ENCODE peak calls at places on chromosomes 12 and 14, in seven cellular contexts. One of them, this sample, is unnamed.
A peak's percentile ranks its signal among the peaks of the same experiment; 100 is the strongest.

GRCh38 chr14:104206281-104206904 is 68.0 kb downstream of the KIF26A start:
- DNase-seq in breast epithelium: no peak
- DNase-seq in activated naive CD8-positive, alpha-beta T cell treated with anti-CD3 and anti-CD28 coated beads, Interleukin-2, amount 10 ng/mL, durations not matched to agents 7 days and 5 days: no peak
- DNase-seq in LHCN-M2: no peak
- DNase-seq in MM.1S: no peak
- DNase-seq in endodermal cell: peak; percentile 78
- DNase-seq in mesendoderm: peak; percentile 46
- DNase-seq in this sample: no peak

GRCh38 chr14:105711841-105712460 is 185.6 kb downstream of the TMEM121 start:
- DNase-seq in breast epithelium: no peak
- DNase-seq in activated naive CD8-positive, alpha-beta T cell treated with anti-CD3 and anti-CD28 coated beads, Interleukin-2, amount 10 ng/mL, durations not matched to agents 7 days and 5 days: peak; percentile 41
- DNase-seq in LHCN-M2: no peak
- DNase-seq in mesendoderm: no peak
- DNase-seq in endodermal cell: peak; percentile 10
- DNase-seq in MM.1S: no peak
- DNase-seq in this sample: no peak

GRCh38 chr12:116495260-116495659 is 63.9 kb upstream of the MAP1LC3B2 start:
- DNase-seq in LHCN-M2: peak; percentile 54
- DNase-seq in activated naive CD8-positive, alpha-beta T cell treated with anti-CD3 and anti-CD28 coated beads, Interleukin-2, amount 10 ng/mL, durations not matched to agents 7 days and 5 days: no peak
- DNase-seq in breast epithelium: peak; percentile 91
- DNase-seq in mesendoderm: peak; percentile 93
- DNase-seq in endodermal cell: peak; percentile 82
- DNase-seq in MM.1S: no peak
- DNase-seq in this sample: peak; percentile 91

GRCh38 chr12:11055306-11055705 is 6.8 kb downstream of the TAS2R46 start:
- DNase-seq in LHCN-M2: no peak
- DNase-seq in breast epithelium: no peak
- DNase-seq in mesendoderm: no peak
- DNase-seq in endodermal cell: no peak
- DNase-seq in MM.1S: no peak
- DNase-seq in activated naive CD8-positive, alpha-beta T cell treated with anti-CD3 and anti-CD28 coated beads, Interleukin-2, amount 10 ng/mL, durations not matched to agents 7 days and 5 days: no peak
- DNase-seq in this sample: no peak

GRCh38 chr12:119683413-119683812 is 15.5 kb downstream of the PRKAB1 start:
- DNase-seq in LHCN-M2: peak; percentile 43
- DNase-seq in endodermal cell: no peak
- DNase-seq in mesendoderm: no peak
- DNase-seq in MM.1S: no peak
- DNase-seq in activated naive CD8-positive, alpha-beta T cell treated with anti-CD3 and anti-CD28 coated beads, Interleukin-2, amount 10 ng/mL, durations not matched to agents 7 days and 5 days: no peak
- DNase-seq in breast epithelium: no peak
- DNase-seq in this sample: no peak

GRCh38 chr12:102874819-102875218 is 42.2 kb downstream of the PAH start:
- DNase-seq in mesendoderm: no peak
- DNase-seq in MM.1S: no peak
- DNase-seq in activated naive CD8-positive, alpha-beta T cell treated with anti-CD3 and anti-CD28 coated beads, Interleukin-2, amount 10 ng/mL, durations not matched to agents 7 days and 5 days: no peak
- DNase-seq in breast epithelium: no peak
- DNase-seq in endodermal cell: no peak
- DNase-seq in LHCN-M2: no peak
- DNase-seq in this sample: no peak

GRCh38 chr12:31217356-31218130 is 108.4 kb downstream of the SINHCAF start:
- DNase-seq in LHCN-M2: no peak
- DNase-seq in MM.1S: no peak
- DNase-seq in activated naive CD8-positive, alpha-beta T cell treated with anti-CD3 and anti-CD28 coated beads, Interleukin-2, amount 10 ng/mL, durations not matched to agents 7 days and 5 days: no peak
- DNase-seq in endodermal cell: peak; percentile 76
- DNase-seq in mesendoderm: no peak
- DNase-seq in breast epithelium: no peak
- DNase-seq in this sample: no peak

GRCh38 chr14:65098586-65098985 is 3.7 kb downstream of the MAX start:
- DNase-seq in mesendoderm: no peak
- DNase-seq in activated naive CD8-positive, alpha-beta T cell treated with anti-CD3 and anti-CD28 coated beads, Interleukin-2, amount 10 ng/mL, durations not matched to agents 7 days and 5 days: no peak
- DNase-seq in endodermal cell: no peak
- DNase-seq in MM.1S: peak; percentile 47
- DNase-seq in LHCN-M2: no peak
- DNase-seq in breast epithelium: no peak
- DNase-seq in this sample: no peak

GRCh38 chr14:90557516-90557915 is 160.7 kb downstream of the CALM1 start:
- DNase-seq in MM.1S: no peak
- DNase-seq in breast epithelium: no peak
- DNase-seq in mesendoderm: no peak
- DNase-seq in endodermal cell: no peak
- DNase-seq in activated naive CD8-positive, alpha-beta T cell treated with anti-CD3 and anti-CD28 coated beads, Interleukin-2, amount 10 ng/mL, durations not matched to agents 7 days and 5 days: no peak
- DNase-seq in LHCN-M2: no peak
- DNase-seq in this sample: no peak

GRCh38 chr12:712172-712863 is 40.1 kb upstream of the WNK1 start:
- DNase-seq in LHCN-M2: peak; percentile 83
- DNase-seq in activated naive CD8-positive, alpha-beta T cell treated with anti-CD3 and anti-CD28 coated beads, Interleukin-2, amount 10 ng/mL, durations not matched to agents 7 days and 5 days: no peak
- DNase-seq in breast epithelium: no peak
- DNase-seq in mesendoderm: peak; percentile 31
- DNase-seq in endodermal cell: no peak
- DNase-seq in MM.1S: peak; percentile 40
- DNase-seq in this sample: peak; percentile 69

GRCh38 chr12:32344047-32344446 is 55.3 kb upstream of the FGD4 start:
- DNase-seq in LHCN-M2: no peak
- DNase-seq in endodermal cell: peak; percentile 78
- DNase-seq in mesendoderm: peak; percentile 56
- DNase-seq in breast epithelium: no peak
- DNase-seq in MM.1S: no peak
- DNase-seq in activated naive CD8-positive, alpha-beta T cell treated with anti-CD3 and anti-CD28 coated beads, Interleukin-2, amount 10 ng/mL, durations not matched to agents 7 days and 5 days: no peak
- DNase-seq in this sample: no peak

GRCh38 chr14:66503532-66503931 is 4.4 kb upstream of the GPHN start:
- DNase-seq in mesendoderm: no peak
- DNase-seq in LHCN-M2: no peak
- DNase-seq in breast epithelium: no peak
- DNase-seq in activated naive CD8-positive, alpha-beta T cell treated with anti-CD3 and anti-CD28 coated beads, Interleukin-2, amount 10 ng/mL, durations not matched to agents 7 days and 5 days: no peak
- DNase-seq in MM.1S: no peak
- DNase-seq in endodermal cell: no peak
- DNase-seq in this sample: peak; percentile 14

GRCh38 chr12:55982319-55982936 is 8.6 kb downstream of the RAB5B start:
- DNase-seq in LHCN-M2: no peak
- DNase-seq in endodermal cell: no peak
- DNase-seq in mesendoderm: no peak
- DNase-seq in activated naive CD8-positive, alpha-beta T cell treated with anti-CD3 and anti-CD28 coated beads, Interleukin-2, amount 10 ng/mL, durations not matched to agents 7 days and 5 days: no peak
- DNase-seq in MM.1S: no peak
- DNase-seq in breast epithelium: no peak
- DNase-seq in this sample: no peak

GRCh38 chr14:100590726-100591452 is 3.7 kb upstream of the BEGAIN start:
- DNase-seq in breast epithelium: no peak
- DNase-seq in MM.1S: no peak
- DNase-seq in endodermal cell: peak; percentile 33
- DNase-seq in activated naive CD8-positive, alpha-beta T cell treated with anti-CD3 and anti-CD28 coated beads, Interleukin-2, amount 10 ng/mL, durations not matched to agents 7 days and 5 days: peak; percentile 22
- DNase-seq in mesendoderm: no peak
- DNase-seq in LHCN-M2: no peak
- DNase-seq in this sample: no peak

GRCh38 chr14:59425322-59425945 is 39.7 kb downstream of the GPR135 start:
- DNase-seq in mesendoderm: peak; percentile 23
- DNase-seq in MM.1S: no peak
- DNase-seq in endodermal cell: no peak
- DNase-seq in activated naive CD8-positive, alpha-beta T cell treated with anti-CD3 and anti-CD28 coated beads, Interleukin-2, amount 10 ng/mL, durations not matched to agents 7 days and 5 days: no peak
- DNase-seq in LHCN-M2: peak; percentile 92
- DNase-seq in breast epithelium: no peak
- DNase-seq in this sample: peak; percentile 78

This sample was measured in myocyte.